ENCODE peak calls at places on chromosomes 4 and X, in four cellular contexts. F is tibial artery, H is mammary epithelial cell, Q is sigmoid colon. X is an unnamed sample.

GRCh38 chr4:8441499-8442091 is 1.0 kb downstream of the TRMT44 start:
- DNase-seq in H (no peak), F (no peak), Q (no peak), X (no peak)

GRCh38 chr4:72858328-72858727 is 211.2 kb downstream of the COX18 start:
- DNase-seq in Q (no peak), H (peak; percentile 85), F (no peak), X (peak; percentile 75)

GRCh38 chr4:104420766-104421165 is 73.9 kb downstream of the CXXC4 start:
- DNase-seq in Q (no peak), H (no peak), F (no peak), X (no peak)

GRCh38 chr4:24991015-24991414 is 39.7 kb downstream of the LGI2 start:
- DNase-seq in F (no peak), Q (no peak), H (peak; percentile 9), X (no peak)

GRCh38 chr4:185134176-185134869 is 8.7 kb upstream of the SLC25A4 start:
- DNase-seq in Q (no peak), H (peak; percentile 35), F (no peak), X (no peak)

GRCh38 chr4:81314196-81314896 is 99.3 kb upstream of the PRKG2 start:
- DNase-seq in F (no peak), Q (no peak), H (peak; percentile 2), X (no peak)

GRCh38 chr4:7813674-7814073 is 126.0 kb downstream of the AFAP1 start:
- DNase-seq in F (no peak), Q (peak; percentile 26), H (peak; percentile 47), X (no peak)

GRCh38 chrX:152917969-152918579 is 20.2 kb downstream of the ZNF185 start:
- DNase-seq in Q (no peak), F (no peak), H (no peak), X (no peak)

GRCh38 chr4:142238589-142238988 is 602.2 kb downstream of the IL15 start:
- DNase-seq in H (peak; percentile 18), Q (no peak), F (no peak), X (no peak)

GRCh38 chr4:84691170-84691691 is 108.3 kb downstream of the CDS1 start:
- DNase-seq in Q (no peak), F (no peak), H (peak; percentile 92), X (peak; percentile 63)

GRCh38 chrX:34656842-34657780 is at the start of gene TMEM47:
- DNase-seq in H (peak; percentile 69), Q (peak; percentile 86), F (peak; percentile 86), X (peak; percentile 76)

GRCh38 chrX:53280703-53281320 is 572 bp downstream of the IQSEC2 start:
- DNase-seq in Q (peak; percentile 89), H (peak; percentile 55), F (peak; percentile 66), X (no peak)

GRCh38 chr4:102350634-102351033 is 5.4 kb upstream of the SLC39A8 start:
- DNase-seq in F (no peak), Q (no peak), H (no peak), X (no peak)

GRCh38 chr4:83855044-83855443 is 319.1 kb downstream of the GPAT3 start:
- DNase-seq in F (no peak), Q (no peak), H (peak; percentile 67), X (peak; percentile 90)

GRCh38 chrX:10071451-10072163 is 85.2 kb upstream of the CLCN4 start:
- DNase-seq in F (no peak), H (no peak), Q (no peak), X (no peak)

GRCh38 chr4:187251896-187252295 is 528.2 kb upstream of the FAT1 start:
- DNase-seq in F (no peak), Q (no peak), H (no peak), X (no peak)

GRCh38 chr4:40915318-40916217 is 165.8 kb downstream of the NSUN7 start:
- DNase-seq in H (no peak), Q (peak; percentile 42), F (no peak), X (no peak)

GRCh38 chr4:76821661-76822060 is 76.3 kb downstream of the SOWAHB start:
- DNase-seq in H (no peak), F (no peak), Q (no peak), X (no peak)

GRCh38 chrX:17425151-17425550 is 50.2 kb downstream of the NHS start:
- DNase-seq in H (no peak), Q (no peak), F (no peak), X (no peak)

GRCh38 chr4:186727977-186728519 is 4.4 kb upstream of the FAT1 start:
- DNase-seq in F (no peak), Q (no peak), H (peak; percentile 63), X (peak; percentile 71)

GRCh38 chrX:123713841-123714240 is 19.0 kb downstream of the THOC2 start:
- DNase-seq in Q (no peak), F (no peak), H (no peak), X (no peak)
- H3K27me3 ChIP-seq in Q (no peaks in the 10 kb centered on the region), F (no peaks in the 10 kb centered on the region), H (no peaks in the 10 kb centered on the region), X (no peaks in the 10 kb centered on the region)

GRCh38 chr4:92266521-92266920 is 37.2 kb upstream of the GRID2 start:
- DNase-seq in H (no peak), F (no peak), Q (no peak), X (no peak)

GRCh38 chr4:92265798-92266197 is 38.0 kb upstream of the GRID2 start:
- DNase-seq in F (no peak), H (no peak), Q (no peak), X (no peak)

GRCh38 chr4:92268642-92269041 is 35.1 kb upstream of the GRID2 start:
- DNase-seq in F (no peak), H (no peak), Q (no peak), X (no peak)

GRCh38 chr4:92265066-92265465 is 38.7 kb upstream of the GRID2 start:
- DNase-seq in H (no peak), F (no peak), Q (no peak), X (no peak)

GRCh38 chr4:92270908-92271307 is 32.9 kb upstream of the GRID2 start:
- DNase-seq in F (no peak), H (no peak), Q (no peak), X (no peak)
- H3K4me3 ChIP-seq in F (no peak overlapping the region), H (no peak overlapping the region), Q (no peak overlapping the region), X (no peak overlapping the region)

DNA sequence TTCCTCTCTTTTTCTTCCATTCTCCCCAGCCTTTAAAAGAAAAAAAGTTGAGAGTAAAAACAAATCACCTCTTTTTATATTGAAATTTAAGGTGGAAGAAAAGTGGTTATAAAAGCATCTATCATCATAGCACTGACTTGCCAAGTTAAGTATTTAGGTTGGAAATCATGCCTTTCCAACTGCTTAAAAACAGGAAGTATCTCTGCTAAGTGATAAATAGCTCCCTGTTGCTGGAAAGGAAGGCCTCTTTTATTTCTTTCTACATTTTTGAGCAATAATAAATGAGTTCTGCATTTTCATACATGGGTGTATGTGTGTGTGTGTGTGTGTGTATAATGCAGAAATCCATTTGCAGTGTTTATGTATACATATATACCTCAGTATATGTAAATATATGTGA is 163.2 kb upstream of the SPRY1 start:
- DNase-seq in H (no peak), Q (no peak), F (no peak), X (no peak)
- H3K27ac ChIP-seq in H (no peak overlapping the region), Q (peak overlapping the region; percentile 35), F (peak overlapping the region; percentile 51), X (no peak overlapping the region)

DNA sequence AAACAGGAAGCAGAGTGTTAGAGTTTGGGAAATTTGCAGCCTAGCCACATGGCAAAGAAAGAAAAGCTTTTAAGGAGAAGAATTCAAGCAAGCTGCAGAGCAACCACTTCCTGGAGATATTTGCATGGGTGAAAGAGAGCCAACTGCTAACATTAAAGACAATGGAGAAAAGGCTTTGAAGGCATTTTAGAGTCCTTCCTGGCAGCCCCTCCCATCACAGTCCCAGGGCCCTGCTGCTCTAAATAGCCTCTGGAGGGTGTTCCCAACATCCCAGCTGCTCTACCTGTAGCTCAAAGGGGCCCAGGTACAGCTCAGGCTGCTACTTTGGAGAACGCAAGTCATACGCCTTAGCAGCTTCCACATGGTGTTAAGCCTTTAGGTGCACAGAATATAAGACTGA is 235.9 kb upstream of the FMR1 start:
- DNase-seq in Q (no peak), H (no peak), F (no peak), X (no peak)
- H3K27me3 ChIP-seq in Q (no peaks in the 10 kb centered on the region), H (no peaks in the 10 kb centered on the region), F (no peaks in the 10 kb centered on the region), X (no peaks in the 10 kb centered on the region)

DNA sequence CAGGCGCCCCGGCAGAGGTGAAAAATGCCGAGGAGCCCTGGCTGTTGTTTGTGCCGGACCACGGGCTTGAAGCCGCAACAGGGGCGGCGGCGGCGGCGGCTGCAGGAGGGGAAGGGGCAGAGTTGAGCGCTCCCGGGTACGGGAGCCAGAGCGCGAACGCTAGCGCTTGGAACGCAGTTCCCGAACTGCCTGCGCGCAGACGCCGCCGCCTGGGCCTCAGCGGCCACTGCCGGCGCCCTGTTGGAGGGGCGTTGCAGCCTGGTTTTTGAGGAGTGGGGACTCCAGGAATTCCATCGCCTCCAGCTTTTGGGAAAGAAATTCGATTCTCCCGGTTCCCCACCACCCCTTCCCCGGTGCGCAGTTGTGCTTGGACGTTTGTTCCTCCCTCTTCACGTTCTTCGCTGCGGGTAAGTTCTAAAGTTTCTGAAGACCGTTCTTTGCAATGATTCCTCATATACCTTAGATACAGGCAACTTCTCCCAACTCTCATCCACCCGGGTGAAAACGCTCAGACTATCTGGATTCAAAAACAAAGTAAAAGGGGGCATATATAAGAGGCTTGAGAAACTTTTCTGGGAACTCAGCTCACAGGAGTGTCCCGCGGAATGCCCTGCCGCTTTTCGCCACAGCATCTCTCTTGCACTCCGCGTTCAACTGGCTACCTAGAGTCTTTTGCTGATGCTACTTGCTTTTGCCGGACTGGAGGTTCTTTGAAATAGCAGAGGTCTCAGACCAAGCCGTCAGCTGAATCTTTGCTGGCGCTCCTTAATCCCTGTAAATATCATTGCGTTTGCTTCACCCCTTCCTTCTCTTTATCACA is 1.0 kb downstream of the FAT4 start:
- DNase-seq in H (peak; percentile 51), Q (peak; percentile 74), F (peak; percentile 75), X (peak; percentile 47)
- H3K4me3 ChIP-seq in H (peak overlapping the region; percentile 96), Q (peak overlapping the region; percentile 87), F (peak overlapping the region; percentile 99), X (peak overlapping the region; percentile 73)

GRCh38 chr4:176538217-176538925 is 218.6 kb downstream of the SPCS3 start:
- DNase-seq in F (no peak), Q (no peak), H (peak; percentile 95), X (peak; percentile 55)

GRCh38 chr4:176529574-176529973 is 209.8 kb downstream of the SPCS3 start:
- DNase-seq in F (no peak), H (no peak), Q (no peak), X (no peak)

GRCh38 chr4:176539091-176539784 is 219.5 kb downstream of the SPCS3 start:
- DNase-seq in F (no peak), H (no peak), Q (no peak), X (no peak)

GRCh38 chr4:176539785-176540175 is 220.0 kb downstream of the SPCS3 start:
- DNase-seq in F (no peak), H (peak; percentile 54), Q (no peak), X (no peak)

GRCh38 chr4:176534566-176534965 is 214.8 kb downstream of the SPCS3 start:
- DNase-seq in H (peak; percentile 57), Q (no peak), F (no peak), X (no peak)
- H3K27ac ChIP-seq in H (no peak overlapping the region), Q (no peak overlapping the region), F (no peak overlapping the region), X (no peak overlapping the region)

X was measured in SJSA1.